ENCODE peak calls at places on chromosomes 4 and X, in nine cellular contexts. N is adrenal gland, U is fibroblast of mammary gland, C is astrocyte of the spinal cord, Y is SK-N-SH, F is upper lobe of right lung, T is epithelial cell of esophagus, X is choroid plexus epithelial cell, W is fibroblast of the aortic adventitia. P is an unnamed sample.

GRCh38 chr4:98838977-98839618 is 89.8 kb downstream of the EIF4E start:
- DNase-seq in C (peak; percentile 29), X (peak; percentile 77), W (peak; percentile 56), U (peak; percentile 38), F (no peak), N (peak; percentile 21), T (peak; percentile 34), Y (peak; percentile 20), P (no peak)

GRCh38 chr4:118772149-118773081 is 63.5 kb downstream of the SEC24D start:
- DNase-seq in W (peak; percentile 79), N (no peak), X (peak; percentile 84), C (peak; percentile 63), F (no peak), T (peak; percentile 63), U (peak; percentile 74), Y (no peak), P (no peak)

GRCh38 chrX:130111220-130111934 is 1.1 kb upstream of the ELF4 start:
- DNase-seq in N (no peak), C (peak; percentile 12), T (peak; percentile 79), F (peak; percentile 69), Y (no peak), W (peak; percentile 30), U (no peak), X (no peak), P (no peak)

GRCh38 chrX:22950278-22951266 is 49.2 kb upstream of the DDX53 start:
- DNase-seq in C (peak; percentile 81), T (peak; percentile 86), F (no peak), N (peak; percentile 78), X (peak; percentile 94), W (peak; percentile 91), Y (no peak), U (peak; percentile 88), P (peak; percentile 33)

GRCh38 chr4:87679449-87680169 is 29.5 kb downstream of the DMP1 start:
- DNase-seq in F (no peak), W (peak; percentile 76), C (peak; percentile 67), U (peak; percentile 76), X (peak; percentile 88), Y (peak; percentile 59), N (peak; percentile 35), T (peak; percentile 36), P (peak; percentile 3)

GRCh38 chr4:73864365-73864764 is 4.8 kb upstream of the CXCL1 start:
- DNase-seq in N (no peak), T (peak; percentile 64), U (no peak), W (no peak), X (peak; percentile 68), F (no peak), C (peak; percentile 19), Y (no peak), P (no peak)

GRCh38 chrX:55908685-55909212 is 191.2 kb downstream of the RRAGB start:
- DNase-seq in X (peak; percentile 9), F (peak; percentile 30), C (peak; percentile 6), T (peak; percentile 25), W (no peak), U (peak; percentile 2), N (no peak), Y (no peak), P (no peak)

GRCh38 chr4:19034089-19034488 is 1012.5 kb upstream of the LCORL start:
- DNase-seq in U (no peak), Y (no peak), X (no peak), T (no peak), W (no peak), F (no peak), N (no peak), C (no peak), P (no peak)

GRCh38 chrX:72002886-72003285 is 92.2 kb downstream of the NHSL2 start:
- DNase-seq in N (no peak), T (no peak), U (peak; percentile 45), C (peak; percentile 40), F (no peak), W (no peak), Y (no peak), X (no peak), P (peak; percentile 7)

GRCh38 chrX:107715331-107716044 is 60.1 kb downstream of the TSC22D3 start:
- DNase-seq in U (peak; percentile 49), C (no peak), N (no peak), Y (peak; percentile 30), T (peak; percentile 76), F (no peak), W (peak; percentile 44), X (peak; percentile 37), P (no peak)

GRCh38 chrX:120428309-120428708 is 40.8 kb downstream of the LAMP2 start:
- DNase-seq in U (peak; percentile 6), C (peak; percentile 14), N (no peak), X (peak; percentile 29), F (no peak), Y (no peak), T (peak; percentile 2), W (peak; percentile 9), P (no peak)

GRCh38 chrX:54178100-54178940 is 4.7 kb downstream of the FAM120C start:
- DNase-seq in Y (no peak), U (peak; percentile 80), C (peak; percentile 73), W (peak; percentile 86), T (peak; percentile 72), N (no peak), X (peak; percentile 80), F (no peak), P (no peak)

GRCh38 chr4:143241892-143242291 is 57.2 kb downstream of the USP38 start:
- DNase-seq in N (no peak), F (no peak), T (peak; percentile 75), Y (no peak), W (peak; percentile 17), U (peak; percentile 26), X (peak; percentile 34), C (no peak), P (no peak)

GRCh38 chr4:76625316-76625715 is 190.3 kb downstream of the SHROOM3 start:
- DNase-seq in U (no peak), N (no peak), W (no peak), Y (no peak), C (no peak), F (no peak), T (no peak), X (no peak), P (no peak)

GRCh38 chr4:39626261-39626660 is 12.4 kb downstream of the SMIM14 start:
- DNase-seq in F (no peak), U (no peak), X (no peak), C (no peak), N (no peak), T (no peak), W (no peak), Y (no peak), P (no peak)

GRCh38 chr4:113566015-113566795 is 195.3 kb downstream of the CAMK2D start:
- DNase-seq in T (no peak), X (no peak), U (no peak), C (no peak), Y (no peak), F (no peak), W (no peak), N (no peak), P (no peak)

GRCh38 chr4:113561758-113562157 is 199.8 kb downstream of the CAMK2D start:
- DNase-seq in C (no peak), T (no peak), X (no peak), F (no peak), N (no peak), Y (no peak), W (no peak), U (no peak), P (no peak)

GRCh38 chr4:113565702-113566012 is 195.9 kb downstream of the CAMK2D start:
- DNase-seq in N (no peak), W (no peak), T (no peak), C (no peak), Y (no peak), U (no peak), X (no peak), F (no peak), P (no peak)

GRCh38 chr4:113564493-113564892 is 197.0 kb downstream of the CAMK2D start:
- DNase-seq in Y (no peak), C (no peak), N (no peak), U (no peak), T (no peak), W (no peak), X (no peak), F (no peak), P (no peak)

DNA sequence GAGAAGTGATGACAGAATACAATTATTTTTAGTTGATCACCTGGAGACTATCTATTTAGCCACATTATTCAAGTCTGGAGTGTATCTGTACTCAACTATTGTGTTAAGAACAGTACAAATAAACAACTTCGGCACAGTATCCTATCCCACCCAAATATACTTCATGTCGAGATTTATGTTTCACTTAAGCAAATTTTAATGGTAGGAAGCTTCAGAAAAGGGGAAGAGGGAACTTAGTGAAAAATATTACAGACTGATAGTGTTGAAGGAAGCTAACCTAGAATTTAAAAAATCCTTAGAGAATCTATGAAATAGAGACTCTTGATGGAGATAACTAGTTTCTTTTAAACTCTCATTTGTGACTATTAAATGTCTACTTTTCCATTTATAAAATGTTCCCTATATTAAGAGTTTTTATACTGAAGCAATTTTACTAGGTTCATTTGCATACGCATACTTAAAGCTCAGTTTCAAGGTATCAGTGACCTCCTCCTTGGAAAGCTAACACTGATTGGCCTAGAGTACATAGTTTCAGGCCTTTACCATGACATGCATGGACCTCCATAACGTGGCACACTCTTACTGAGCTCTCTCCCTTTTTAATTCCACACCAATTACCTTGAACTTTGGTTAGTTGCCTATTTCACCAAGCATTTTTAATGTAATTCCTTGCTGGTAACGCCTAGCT is 197.7 kb downstream of the CAMK2D start:
- DNase-seq in Y (no peak), N (no peak), U (no peak), F (no peak), W (no peak), C (no peak), T (no peak), X (no peak), P (no peak)
- H3K4me3 ChIP-seq in Y (no peak overlapping the region), N (no peak overlapping the region), U (no peak overlapping the region), F (no peak overlapping the region), W (no peak overlapping the region), C (no peak overlapping the region), T (no peak overlapping the region), X (no peak overlapping the region), P (no peak overlapping the region)

GRCh38 chr4:163111588-163111987 is 55.1 kb downstream of the NAF1 start:
- DNase-seq in T (peak; percentile 10), U (peak; percentile 31), C (peak; percentile 7), X (peak; percentile 43), F (no peak), Y (peak; percentile 2), W (peak; percentile 28), N (no peak), P (no peak)
- TF ChIP-seq CTCF in T (no peak), U (peak; percentile 34), C (peak; percentile 46), X (peak; percentile 63), F (no peak), Y (peak; percentile 25), W (peak; percentile 37), N (no peak), P (no peak)

DNA sequence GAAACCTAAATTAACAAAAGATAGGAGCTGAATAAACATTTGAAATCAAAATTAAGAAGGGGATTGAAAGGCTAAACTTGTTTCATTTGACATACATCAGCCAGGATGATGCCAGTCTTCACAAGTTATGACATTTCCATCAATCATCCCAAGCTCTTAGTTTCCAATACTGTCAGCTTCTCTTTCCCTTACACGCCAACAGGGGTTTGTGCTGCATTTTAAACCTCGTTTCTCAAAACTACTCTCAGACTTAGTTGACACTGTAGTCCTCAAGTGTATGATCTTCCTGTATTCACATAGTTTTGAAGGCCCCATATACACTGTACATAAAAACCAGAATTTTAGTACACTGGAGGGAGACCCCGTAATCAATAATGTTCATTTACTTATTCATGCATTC is 840 bp upstream of the P2RY10 start:
- DNase-seq in F (no peak), U (no peak), C (no peak), X (no peak), N (no peak), T (no peak), W (no peak), Y (no peak), P (no peak)
- H3K4me3 ChIP-seq in F (no peak overlapping the region), U (no peak overlapping the region), C (no peak overlapping the region), X (no peak overlapping the region), N (no peak overlapping the region), T (no peak overlapping the region), W (no peak overlapping the region), Y (no peak overlapping the region), P (no peak overlapping the region)

GRCh38 chrX:109384569-109385174 is 97.2 kb downstream of the GUCY2F start:
- DNase-seq in N (no peak), T (peak; percentile 43), C (peak; percentile 54), X (peak; percentile 63), U (peak; percentile 37), W (peak; percentile 54), Y (no peak), F (no peak), P (no peak)
- TF ChIP-seq CTCF in N (peak; percentile 12), T (peak; percentile 52), C (peak; percentile 49), X (peak; percentile 54), U (peak; percentile 49), W (peak; percentile 43), Y (peak; percentile 67), F (peak; percentile 44), P (no peak)

P was measured in BJ.